ENCODE peak calls at places on chromosomes 12 and 14, in ten cellular contexts. X is GM12865, L is amygdala, E is NCI-H524, C is amniotic stem cell, Y is Karpas-422, A is Caki2, P is lower leg skin, K is AG09309, B is body of pancreas. Z is an unnamed sample.

GRCh38 chr14:72614891-72615410 is 278.9 kb downstream of the DPF3 start:
- DNase-seq in X (no peak), L (no peak), E (no peak), C (no peak), Y (no peak), A (no peak), P (peak; percentile 53), K (no peak), B (no peak), Z (no peak)

GRCh38 chr12:106282457-106283097 is 20.0 kb upstream of the TCP11L2 start:
- DNase-seq in X (peak; percentile 70), L (no peak), E (peak; percentile 50), C (no peak), Y (peak; percentile 85), A (no peak), P (no peak), K (no peak), B (peak; percentile 66), Z (no peak)

GRCh38 chr14:104686624-104687517 is 2.5 kb upstream of the INF2 start:
- DNase-seq in X (no peak), L (no peak), E (peak; percentile 49), C (no peak), Y (no peak), A (no peak), P (no peak), K (no peak), B (no peak), Z (no peak)

GRCh38 chr12:68221497-68221896 is 4.1 kb downstream of the IL26 start:
- DNase-seq in X (no peak), L (no peak), E (no peak), C (no peak), Y (no peak), A (no peak), P (no peak), K (no peak), B (no peak), Z (no peak)

GRCh38 chr14:32374155-32374554 is 45.1 kb downstream of the AKAP6 start:
- DNase-seq in X (no peak), L (no peak), E (no peak), C (no peak), Y (no peak), A (no peak), P (no peak), K (no peak), B (no peak), Z (no peak)

GRCh38 chr14:23153891-23154796 is 29.3 kb downstream of the SLC7A8 start:
- DNase-seq in X (no peak), L (peak; percentile 17), E (peak; percentile 23), C (peak; percentile 49), Y (no peak), A (no peak), P (peak; percentile 99), K (peak; percentile 62), B (peak; percentile 94), Z (no peak)

GRCh38 chr14:94673071-94673470 is 60.9 kb downstream of the SERPINA3 start:
- DNase-seq in X (no peak), L (no peak), E (no peak), C (no peak), Y (no peak), A (no peak), P (peak; percentile 25), K (no peak), B (no peak), Z (no peak)

GRCh38 chr12:121388421-121388981 is 11.4 kb upstream of the RNF34 start:
- DNase-seq in X (no peak), L (no peak), E (no peak), C (no peak), Y (no peak), A (peak; percentile 16), P (no peak), K (peak; percentile 43), B (no peak), Z (peak; percentile 38)

GRCh38 chr14:24132061-24132685 is 1.7 kb downstream of the FITM1 start:
- DNase-seq in X (no peak), L (no peak), E (no peak), C (no peak), Y (no peak), A (no peak), P (no peak), K (no peak), B (peak; percentile 76), Z (no peak)

GRCh38 chr14:88669346-88669745 is 106.5 kb downstream of the ZC3H14 start:
- DNase-seq in X (no peak), L (no peak), E (no peak), C (no peak), Y (no peak), A (no peak), P (no peak), K (no peak), B (no peak), Z (no peak)

GRCh38 chr12:6899837-6900519 is 4.6 kb upstream of the LRRC23 start:
- DNase-seq in X (no peak), L (peak; percentile 30), E (no peak), C (no peak), Y (no peak), A (peak; percentile 43), P (no peak), K (no peak), B (peak; percentile 78), Z (no peak)

GRCh38 chr12:32089156-32089950 is 17.3 kb upstream of the BICD1 start:
- DNase-seq in X (no peak), L (no peak), E (peak; percentile 25), C (peak; percentile 38), Y (no peak), A (peak; percentile 24), P (peak; percentile 32), K (no peak), B (no peak), Z (no peak)

GRCh38 chr12:94170690-94171594 is 22.6 kb downstream of the PLXNC1 start:
- DNase-seq in X (no peak), L (no peak), E (no peak), C (no peak), Y (no peak), A (no peak), P (no peak), K (no peak), B (no peak), Z (no peak)

GRCh38 chr12:57237952-57238853 is 8.7 kb downstream of the SHMT2 start:
- DNase-seq in X (peak; percentile 47), L (no peak), E (peak; percentile 47), C (no peak), Y (no peak), A (no peak), P (no peak), K (no peak), B (no peak), Z (no peak)

GRCh38 chr12:106154781-106155273 is 16.1 kb upstream of the NUAK1 start:
- DNase-seq in X (no peak), L (no peak), E (peak; percentile 62), C (no peak), Y (no peak), A (no peak), P (no peak), K (no peak), B (no peak), Z (no peak)

GRCh38 chr12:124289634-124290600 is 5.0 kb upstream of the RFLNA start:
- DNase-seq in X (no peak), L (no peak), E (no peak), C (no peak), Y (no peak), A (no peak), P (no peak), K (no peak), B (no peak), Z (no peak)

GRCh38 chr12:6647083-6647604 is at the start of gene ACRBP:
- DNase-seq in X (peak; percentile 62), L (peak; percentile 58), E (no peak), C (no peak), Y (no peak), A (peak; percentile 38), P (peak; percentile 95), K (no peak), B (peak; percentile 83), Z (no peak)

GRCh38 chr12:19058235-19059021 is 71.1 kb upstream of the PLEKHA5 start:
- DNase-seq in X (no peak), L (no peak), E (no peak), C (no peak), Y (no peak), A (no peak), P (no peak), K (no peak), B (no peak), Z (no peak)

GRCh38 chr12:89645434-89645833 is 63.2 kb downstream of the ATP2B1 start:
- DNase-seq in X (no peak), L (no peak), E (no peak), C (no peak), Y (no peak), A (no peak), P (no peak), K (no peak), B (no peak), Z (no peak)

GRCh38 chr14:39768579-39768978 is 336.3 kb upstream of the FBXO33 start:
- DNase-seq in X (peak; percentile 42), L (no peak), E (no peak), C (no peak), Y (no peak), A (no peak), P (no peak), K (no peak), B (no peak), Z (no peak)

GRCh38 chr12:117875652-117876491 is 92.9 kb downstream of the KSR2 start:
- DNase-seq in X (peak; percentile 57), L (no peak), E (peak; percentile 90), C (no peak), Y (peak; percentile 66), A (no peak), P (no peak), K (no peak), B (no peak), Z (no peak)

GRCh38 chr14:75648066-75648838 is 12.4 kb downstream of the ERG28 start:
- DNase-seq in X (no peak), L (no peak), E (no peak), C (peak; percentile 86), Y (no peak), A (peak; percentile 93), P (no peak), K (peak; percentile 77), B (peak; percentile 73), Z (peak; percentile 95)

GRCh38 chr12:13811061-13811460 is 170.3 kb downstream of the GRIN2B start:
- DNase-seq in X (no peak), L (no peak), E (no peak), C (no peak), Y (no peak), A (no peak), P (no peak), K (no peak), B (no peak), Z (no peak)

GRCh38 chr12:86137936-86138335 is 118.3 kb downstream of the MGAT4C start:
- DNase-seq in X (no peak), L (no peak), E (no peak), C (peak; percentile 80), Y (no peak), A (peak; percentile 81), P (no peak), K (peak; percentile 4), B (no peak), Z (peak; percentile 28)

GRCh38 chr14:104968541-104969401 is 9.4 kb downstream of the AHNAK2 start:
- DNase-seq in X (no peak), L (no peak), E (peak; percentile 66), C (no peak), Y (peak; percentile 72), A (peak; percentile 74), P (peak; percentile 95), K (no peak), B (no peak), Z (no peak)

GRCh38 chr12:95321516-95322246 is 104.1 kb downstream of the VEZT start:
- DNase-seq in X (no peak), L (no peak), E (no peak), C (no peak), Y (no peak), A (no peak), P (no peak), K (no peak), B (no peak), Z (no peak)

GRCh38 chr12:56933826-56934625 is at the start of gene SDR9C7:
- DNase-seq in X (no peak), L (no peak), E (no peak), C (no peak), Y (no peak), A (no peak), P (no peak), K (no peak), B (no peak), Z (no peak)

GRCh38 chr14:73744874-73745529 is 30.8 kb upstream of the PNMA1 start:
- DNase-seq in X (no peak), L (no peak), E (no peak), C (no peak), Y (no peak), A (no peak), P (peak; percentile 92), K (no peak), B (no peak), Z (no peak)